ENCODE peak calls at places on chromosomes 6 and 20, in nine cellular contexts. One of them, this sample, is unnamed.

GRCh38 chr20:25037288-25038102 is 20.4 kb downstream of the ACSS1 start:
- DNase-seq in transverse colon: no peak
- DNase-seq in esophagus squamous epithelium: no peak
- DNase-seq in heart left ventricle: no peak
- DNase-seq in gastrocnemius medialis: no peak
- DNase-seq in spleen: peak
- DNase-seq in endothelial cell of umbilical vein: no peak
- DNase-seq in IMR-90: no peak
- DNase-seq in adrenal gland: no peak
- DNase-seq in this sample: no peak

GRCh38 chr6:157584036-157584435 is 203.0 kb downstream of the ZDHHC14 start:
- DNase-seq in transverse colon: no peak
- DNase-seq in esophagus squamous epithelium: no peak
- DNase-seq in heart left ventricle: no peak
- DNase-seq in gastrocnemius medialis: no peak
- DNase-seq in spleen: no peak
- DNase-seq in endothelial cell of umbilical vein: no peak
- DNase-seq in IMR-90: no peak
- DNase-seq in adrenal gland: no peak
- DNase-seq in this sample: no peak

GRCh38 chr6:5999688-6000608 is 6.8 kb downstream of the NRN1 start:
- DNase-seq in transverse colon: no peak
- DNase-seq in esophagus squamous epithelium: no peak
- DNase-seq in heart left ventricle: peak
- DNase-seq in gastrocnemius medialis: no peak
- DNase-seq in spleen: peak
- DNase-seq in endothelial cell of umbilical vein: no peak
- DNase-seq in IMR-90: no peak
- DNase-seq in adrenal gland: no peak
- DNase-seq in this sample: no peak

GRCh38 chr6:130019796-130020105 is 1.4 kb downstream of the L3MBTL3 start:
- DNase-seq in transverse colon: no peak
- DNase-seq in esophagus squamous epithelium: no peak
- DNase-seq in heart left ventricle: no peak
- DNase-seq in gastrocnemius medialis: no peak
- DNase-seq in spleen: no peak
- DNase-seq in endothelial cell of umbilical vein: no peak
- DNase-seq in IMR-90: no peak
- DNase-seq in adrenal gland: no peak
- DNase-seq in this sample: no peak

GRCh38 chr20:35237486-35237885 is 11.0 kb downstream of the MMP24 start:
- DNase-seq in transverse colon: no peak
- DNase-seq in esophagus squamous epithelium: no peak
- DNase-seq in heart left ventricle: no peak
- DNase-seq in gastrocnemius medialis: no peak
- DNase-seq in spleen: no peak
- DNase-seq in endothelial cell of umbilical vein: no peak
- DNase-seq in IMR-90: no peak
- DNase-seq in adrenal gland: no peak
- DNase-seq in this sample: no peak

GRCh38 chr6:143755301-143755744 is 77.6 kb downstream of the PHACTR2 start:
- DNase-seq in transverse colon: no peak
- DNase-seq in esophagus squamous epithelium: no peak
- DNase-seq in heart left ventricle: no peak
- DNase-seq in gastrocnemius medialis: no peak
- DNase-seq in spleen: no peak
- DNase-seq in endothelial cell of umbilical vein: peak
- DNase-seq in IMR-90: peak
- DNase-seq in adrenal gland: peak
- DNase-seq in this sample: no peak

GRCh38 chr20:4607287-4607713 is 114.4 kb upstream of the PRND start:
- DNase-seq in transverse colon: peak
- DNase-seq in esophagus squamous epithelium: no peak
- DNase-seq in heart left ventricle: no peak
- DNase-seq in gastrocnemius medialis: peak
- DNase-seq in spleen: no peak
- DNase-seq in endothelial cell of umbilical vein: peak
- DNase-seq in IMR-90: peak
- DNase-seq in adrenal gland: peak
- DNase-seq in this sample: peak

GRCh38 chr6:26223677-26224546 is 136.7 kb downstream of the HFE start:
- DNase-seq in transverse colon: peak
- DNase-seq in esophagus squamous epithelium: no peak
- DNase-seq in heart left ventricle: peak
- DNase-seq in gastrocnemius medialis: no peak
- DNase-seq in spleen: peak
- DNase-seq in endothelial cell of umbilical vein: peak
- DNase-seq in IMR-90: peak
- DNase-seq in adrenal gland: peak
- DNase-seq in this sample: peak

GRCh38 chr6:87274660-87275273 is 47.6 kb upstream of the SMIM8 start:
- DNase-seq in transverse colon: no peak
- DNase-seq in esophagus squamous epithelium: no peak
- DNase-seq in heart left ventricle: no peak
- DNase-seq in gastrocnemius medialis: no peak
- DNase-seq in spleen: no peak
- DNase-seq in endothelial cell of umbilical vein: no peak
- DNase-seq in IMR-90: peak
- DNase-seq in adrenal gland: no peak
- DNase-seq in this sample: no peak

GRCh38 chr6:32192608-32193039 is at the start of gene GPSM3:
- DNase-seq in transverse colon: peak
- DNase-seq in esophagus squamous epithelium: no peak
- DNase-seq in heart left ventricle: peak
- DNase-seq in gastrocnemius medialis: no peak
- DNase-seq in spleen: peak
- DNase-seq in endothelial cell of umbilical vein: peak
- DNase-seq in IMR-90: peak
- DNase-seq in adrenal gland: peak
- DNase-seq in this sample: peak

GRCh38 chr6:155946860-155947259 is 491.2 kb upstream of the NOX3 start:
- DNase-seq in transverse colon: no peak
- DNase-seq in esophagus squamous epithelium: no peak
- DNase-seq in heart left ventricle: no peak
- DNase-seq in gastrocnemius medialis: no peak
- DNase-seq in spleen: no peak
- DNase-seq in endothelial cell of umbilical vein: no peak
- DNase-seq in IMR-90: no peak
- DNase-seq in adrenal gland: no peak
- DNase-seq in this sample: no peak

GRCh38 chr6:133671376-133671775 is 217.5 kb upstream of the TCF21 start:
- DNase-seq in transverse colon: no peak
- DNase-seq in esophagus squamous epithelium: no peak
- DNase-seq in heart left ventricle: no peak
- DNase-seq in gastrocnemius medialis: no peak
- DNase-seq in spleen: no peak
- DNase-seq in endothelial cell of umbilical vein: no peak
- DNase-seq in IMR-90: no peak
- DNase-seq in adrenal gland: no peak
- DNase-seq in this sample: no peak

GRCh38 chr6:62764841-62765240 is 446.4 kb upstream of the FKBP1C start:
- DNase-seq in transverse colon: no peak
- DNase-seq in esophagus squamous epithelium: no peak
- DNase-seq in heart left ventricle: no peak
- DNase-seq in gastrocnemius medialis: no peak
- DNase-seq in spleen: no peak
- DNase-seq in endothelial cell of umbilical vein: no peak
- DNase-seq in IMR-90: no peak
- DNase-seq in adrenal gland: no peak
- DNase-seq in this sample: no peak

GRCh38 chr6:13461805-13462204 is 25.6 kb downstream of the GFOD1 start:
- DNase-seq in transverse colon: no peak
- DNase-seq in esophagus squamous epithelium: no peak
- DNase-seq in heart left ventricle: no peak
- DNase-seq in gastrocnemius medialis: no peak
- DNase-seq in spleen: peak
- DNase-seq in endothelial cell of umbilical vein: no peak
- DNase-seq in IMR-90: no peak
- DNase-seq in adrenal gland: peak
- DNase-seq in this sample: no peak

GRCh38 chr6:134964451-134965203 is 14.7 kb upstream of the ALDH8A1 start:
- DNase-seq in transverse colon: no peak
- DNase-seq in esophagus squamous epithelium: no peak
- DNase-seq in heart left ventricle: no peak
- DNase-seq in gastrocnemius medialis: no peak
- DNase-seq in spleen: no peak
- DNase-seq in endothelial cell of umbilical vein: no peak
- DNase-seq in IMR-90: no peak
- DNase-seq in adrenal gland: no peak
- DNase-seq in this sample: no peak

GRCh38 chr20:15241696-15242095 is 904.3 kb upstream of the FLRT3 start:
- DNase-seq in transverse colon: no peak
- DNase-seq in esophagus squamous epithelium: no peak
- DNase-seq in heart left ventricle: no peak
- DNase-seq in gastrocnemius medialis: no peak
- DNase-seq in spleen: no peak
- DNase-seq in endothelial cell of umbilical vein: no peak
- DNase-seq in IMR-90: no peak
- DNase-seq in adrenal gland: no peak
- DNase-seq in this sample: no peak

GRCh38 chr6:154931741-154932424 is 63.2 kb upstream of the TIAM2 start:
- DNase-seq in transverse colon: no peak
- DNase-seq in esophagus squamous epithelium: no peak
- DNase-seq in heart left ventricle: no peak
- DNase-seq in gastrocnemius medialis: no peak
- DNase-seq in spleen: no peak
- DNase-seq in endothelial cell of umbilical vein: no peak
- DNase-seq in IMR-90: peak
- DNase-seq in adrenal gland: no peak
- DNase-seq in this sample: no peak

GRCh38 chr6:27472617-27473400 is at the start of gene ZNF184:
- DNase-seq in transverse colon: peak
- DNase-seq in esophagus squamous epithelium: peak
- DNase-seq in heart left ventricle: peak
- DNase-seq in gastrocnemius medialis: peak
- DNase-seq in spleen: peak
- DNase-seq in endothelial cell of umbilical vein: peak
- DNase-seq in IMR-90: peak
- DNase-seq in adrenal gland: peak
- DNase-seq in this sample: peak
- TF ChIP-seq CTCF in transverse colon: peak
- TF ChIP-seq CTCF in esophagus squamous epithelium: no peak
- TF ChIP-seq CTCF in heart left ventricle: no peak
- TF ChIP-seq CTCF in gastrocnemius medialis: no peak
- TF ChIP-seq CTCF in spleen: no peak
- TF ChIP-seq CTCF in endothelial cell of umbilical vein: no peak
- TF ChIP-seq CTCF in IMR-90: no peak
- TF ChIP-seq CTCF in adrenal gland: no peak
- TF ChIP-seq CTCF in this sample: no peak

GRCh38 chr6:166354965-166355364 is 12.6 kb upstream of the SFT2D1 start:
- DNase-seq in transverse colon: no peak
- DNase-seq in esophagus squamous epithelium: no peak
- DNase-seq in heart left ventricle: no peak
- DNase-seq in gastrocnemius medialis: no peak
- DNase-seq in spleen: no peak
- DNase-seq in endothelial cell of umbilical vein: no peak
- DNase-seq in IMR-90: no peak
- DNase-seq in adrenal gland: no peak
- DNase-seq in this sample: no peak

GRCh38 chr6:166353507-166353906 is 11.2 kb upstream of the SFT2D1 start:
- DNase-seq in transverse colon: no peak
- DNase-seq in esophagus squamous epithelium: no peak
- DNase-seq in heart left ventricle: no peak
- DNase-seq in gastrocnemius medialis: no peak
- DNase-seq in spleen: no peak
- DNase-seq in endothelial cell of umbilical vein: no peak
- DNase-seq in IMR-90: no peak
- DNase-seq in adrenal gland: no peak
- DNase-seq in this sample: no peak

GRCh38 chr6:166348305-166348949 is 6.1 kb upstream of the SFT2D1 start:
- DNase-seq in transverse colon: no peak
- DNase-seq in esophagus squamous epithelium: no peak
- DNase-seq in heart left ventricle: no peak
- DNase-seq in gastrocnemius medialis: no peak
- DNase-seq in spleen: no peak
- DNase-seq in endothelial cell of umbilical vein: no peak
- DNase-seq in IMR-90: no peak
- DNase-seq in adrenal gland: no peak
- DNase-seq in this sample: no peak

GRCh38 chr6:166354143-166354542 is 11.8 kb upstream of the SFT2D1 start:
- DNase-seq in transverse colon: no peak
- DNase-seq in esophagus squamous epithelium: no peak
- DNase-seq in heart left ventricle: no peak
- DNase-seq in gastrocnemius medialis: no peak
- DNase-seq in spleen: no peak
- DNase-seq in endothelial cell of umbilical vein: no peak
- DNase-seq in IMR-90: no peak
- DNase-seq in adrenal gland: no peak
- DNase-seq in this sample: no peak

DNA sequence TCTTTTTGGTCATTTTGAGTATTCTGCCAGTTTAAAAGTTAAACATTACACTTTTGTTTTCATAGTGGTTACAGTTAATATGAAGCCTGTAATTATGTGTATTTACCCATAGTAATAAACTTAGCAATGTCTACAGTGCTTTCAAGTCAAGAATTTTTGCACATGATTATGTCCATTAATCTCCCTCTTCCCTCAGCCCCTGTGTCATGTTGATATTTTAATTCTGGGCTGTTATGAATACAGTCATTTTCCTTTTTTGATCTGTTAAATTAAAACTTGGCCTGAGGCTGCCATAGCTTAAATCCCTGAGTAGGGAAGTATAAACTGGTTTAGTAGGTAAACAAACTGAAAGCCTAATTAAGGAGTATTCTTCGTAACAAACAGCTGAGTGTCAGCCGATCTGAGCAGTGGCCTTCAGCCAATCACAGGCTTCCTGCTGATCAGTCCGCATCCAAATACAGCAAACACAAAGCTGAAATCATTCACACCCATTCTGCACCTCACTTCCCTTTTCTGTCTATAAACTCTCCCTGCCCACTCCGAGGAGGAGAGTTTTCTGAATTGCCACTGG is 9.5 kb upstream of the SFT2D1 start:
- DNase-seq in transverse colon: peak
- DNase-seq in esophagus squamous epithelium: no peak
- DNase-seq in heart left ventricle: no peak
- DNase-seq in gastrocnemius medialis: no peak
- DNase-seq in spleen: no peak
- DNase-seq in endothelial cell of umbilical vein: no peak
- DNase-seq in IMR-90: no peak
- DNase-seq in adrenal gland: no peak
- DNase-seq in this sample: peak
- TF ChIP-seq POLR2A in transverse colon: no peak
- TF ChIP-seq POLR2A in esophagus squamous epithelium: no peak
- TF ChIP-seq POLR2A in heart left ventricle: no peak
- TF ChIP-seq POLR2A in gastrocnemius medialis: no peak
- TF ChIP-seq POLR2A in spleen: no peak
- TF ChIP-seq POLR2A in endothelial cell of umbilical vein: no peak
- TF ChIP-seq POLR2A in IMR-90: no peak
- TF ChIP-seq POLR2A in adrenal gland: no peak
- TF ChIP-seq POLR2A in this sample: no peak

GRCh38 chr6:11386323-11386722 is 151.2 kb upstream of the TMEM170B start:
- DNase-seq in transverse colon: no peak
- DNase-seq in esophagus squamous epithelium: no peak
- DNase-seq in heart left ventricle: no peak
- DNase-seq in gastrocnemius medialis: no peak
- DNase-seq in spleen: no peak
- DNase-seq in endothelial cell of umbilical vein: no peak
- DNase-seq in IMR-90: no peak
- DNase-seq in adrenal gland: no peak
- DNase-seq in this sample: no peak
- H3K4me3 ChIP-seq in transverse colon: no peak
- H3K4me3 ChIP-seq in esophagus squamous epithelium: no peak
- H3K4me3 ChIP-seq in heart left ventricle: no peak
- H3K4me3 ChIP-seq in gastrocnemius medialis: no peak
- H3K4me3 ChIP-seq in spleen: no peak
- H3K4me3 ChIP-seq in endothelial cell of umbilical vein: no peak
- H3K4me3 ChIP-seq in IMR-90: no peak
- H3K4me3 ChIP-seq in adrenal gland: no peak
- H3K4me3 ChIP-seq in this sample: no peak

GRCh38 chr20:23200914-23201313 is 114.8 kb upstream of the CD93 start:
- DNase-seq in transverse colon: peak
- DNase-seq in esophagus squamous epithelium: no peak
- DNase-seq in heart left ventricle: no peak
- DNase-seq in gastrocnemius medialis: peak
- DNase-seq in spleen: no peak
- DNase-seq in endothelial cell of umbilical vein: no peak
- DNase-seq in IMR-90: peak
- DNase-seq in adrenal gland: peak
- DNase-seq in this sample: peak
- TF ChIP-seq CTCF in transverse colon: peak
- TF ChIP-seq CTCF in esophagus squamous epithelium: peak
- TF ChIP-seq CTCF in heart left ventricle: peak
- TF ChIP-seq CTCF in gastrocnemius medialis: peak
- TF ChIP-seq CTCF in spleen: no peak
- TF ChIP-seq CTCF in endothelial cell of umbilical vein: peak
- TF ChIP-seq CTCF in IMR-90: peak
- TF ChIP-seq CTCF in adrenal gland: peak
- TF ChIP-seq CTCF in this sample: no peak

This sample was measured in lower leg skin.